ENCODE peak calls at places on chromosomes 12 and 14, in four cellular contexts. One of them, this sample, is unnamed.

GRCh38 chr12:80205960-80206359 is 106.6 kb downstream of the OTOGL start:
- DNase-seq in uterus: no peak
- DNase-seq in IMR-90: no peak
- DNase-seq in heart left ventricle: no peak
- DNase-seq in this sample: no peak

GRCh38 chr14:61462566-61463195 is 141.3 kb downstream of the PRKCH start:
- DNase-seq in uterus: no peak
- DNase-seq in heart left ventricle: no peak
- DNase-seq in IMR-90: peak; percentile 83
- DNase-seq in this sample: no peak

GRCh38 chr12:119594399-119594730 is 791 bp downstream of the TMEM233 start:
- DNase-seq in IMR-90: no peak
- DNase-seq in heart left ventricle: no peak
- DNase-seq in uterus: no peak
- DNase-seq in this sample: no peak

GRCh38 chr12:52681551-52682380 is 1.6 kb upstream of the KRT1 start:
- DNase-seq in uterus: no peak
- DNase-seq in heart left ventricle: no peak
- DNase-seq in IMR-90: no peak
- DNase-seq in this sample: no peak

GRCh38 chr14:30550335-30550734 is 8.6 kb upstream of the G2E3 start:
- DNase-seq in uterus: no peak
- DNase-seq in heart left ventricle: no peak
- DNase-seq in IMR-90: peak; percentile 67
- DNase-seq in this sample: no peak

GRCh38 chr14:70188608-70189540 is at the start of gene SLC8A3:
- DNase-seq in IMR-90: peak; percentile 37
- DNase-seq in heart left ventricle: no peak
- DNase-seq in uterus: no peak
- DNase-seq in this sample: no peak

GRCh38 chr12:11651377-11651776 is 1.9 kb downstream of the ETV6 start:
- DNase-seq in uterus: no peak
- DNase-seq in heart left ventricle: no peak
- DNase-seq in IMR-90: no peak
- DNase-seq in this sample: no peak

GRCh38 chr12:57093412-57094193 is 4.7 kb downstream of the NAB2 start:
- DNase-seq in heart left ventricle: peak; percentile 79
- DNase-seq in uterus: peak; percentile 94
- DNase-seq in IMR-90: peak; percentile 90
- DNase-seq in this sample: no peak

GRCh38 chr14:75198291-75198933 is 22.0 kb upstream of the TMED10 start:
- DNase-seq in IMR-90: no peak
- DNase-seq in uterus: no peak
- DNase-seq in heart left ventricle: peak; percentile 61
- DNase-seq in this sample: no peak

GRCh38 chr14:91261115-91261514 is 16.6 kb upstream of the GPR68 start:
- DNase-seq in uterus: no peak
- DNase-seq in heart left ventricle: no peak
- DNase-seq in IMR-90: no peak
- DNase-seq in this sample: no peak

GRCh38 chr14:56211124-56211523 is 92.9 kb downstream of the PELI2 start:
- DNase-seq in heart left ventricle: no peak
- DNase-seq in IMR-90: no peak
- DNase-seq in uterus: no peak
- DNase-seq in this sample: no peak

GRCh38 chr12:88946377-88946997 is 366.2 kb upstream of the KITLG start:
- DNase-seq in heart left ventricle: peak; percentile 33
- DNase-seq in uterus: no peak
- DNase-seq in IMR-90: peak; percentile 78
- DNase-seq in this sample: peak; percentile 64

GRCh38 chr12:12975322-12976077 is 23.5 kb upstream of the GPRC5D start:
- DNase-seq in uterus: peak; percentile 27
- DNase-seq in IMR-90: peak; percentile 59
- DNase-seq in heart left ventricle: no peak
- DNase-seq in this sample: no peak

GRCh38 chr12:121202407-121203355 is 7.2 kb upstream of the P2RX4 start:
- DNase-seq in heart left ventricle: no peak
- DNase-seq in uterus: no peak
- DNase-seq in IMR-90: no peak
- DNase-seq in this sample: peak; percentile 44

GRCh38 chr14:56120091-56120632 is 2.0 kb downstream of the PELI2 start:
- DNase-seq in heart left ventricle: no peak
- DNase-seq in uterus: no peak
- DNase-seq in IMR-90: peak; percentile 46
- DNase-seq in this sample: no peak

GRCh38 chr14:99245541-99246511 is 26.2 kb downstream of the BCL11B start:
- DNase-seq in heart left ventricle: no peak
- DNase-seq in IMR-90: no peak
- DNase-seq in uterus: no peak
- DNase-seq in this sample: no peak
- H3K4me3 ChIP-seq in heart left ventricle: peak overlapping the region; percentile 1
- H3K4me3 ChIP-seq in IMR-90: no peak overlapping the region
- H3K4me3 ChIP-seq in uterus: no peak overlapping the region
- H3K4me3 ChIP-seq in this sample: no peak overlapping the region

GRCh38 chr14:29085546-29085945 is 319.0 kb downstream of the FOXG1 start:
- DNase-seq in uterus: no peak
- DNase-seq in IMR-90: peak; percentile 5
- DNase-seq in heart left ventricle: no peak
- DNase-seq in this sample: no peak
- TF ChIP-seq CTCF in uterus: no peak
- TF ChIP-seq CTCF in IMR-90: peak; percentile 25
- TF ChIP-seq CTCF in heart left ventricle: no peak
- TF ChIP-seq CTCF in this sample: peak; percentile 60

GRCh38 chr14:94793901-94794300 is 24.0 kb upstream of the GSC start:
- DNase-seq in uterus: no peak
- DNase-seq in heart left ventricle: no peak
- DNase-seq in IMR-90: no peak
- DNase-seq in this sample: no peak
- H3K27me3 ChIP-seq in uterus: no peaks in the 10 kb centered on the region
- H3K27me3 ChIP-seq in heart left ventricle: peaks cover 7% of the 10 kb centered on the region
- H3K27me3 ChIP-seq in IMR-90: no peaks in the 10 kb centered on the region
- H3K27me3 ChIP-seq in this sample: no peaks in the 10 kb centered on the region

GRCh38 chr12:132690112-132690511 is 2.7 kb downstream of the PXMP2 start:
- DNase-seq in heart left ventricle: no peak
- DNase-seq in IMR-90: no peak
- DNase-seq in uterus: no peak
- DNase-seq in this sample: no peak

GRCh38 chr12:132686831-132687210 is 321 bp downstream of the POLE start:
- DNase-seq in IMR-90: no peak
- DNase-seq in heart left ventricle: no peak
- DNase-seq in uterus: no peak
- DNase-seq in this sample: no peak

GRCh38 chr12:132687211-132688164 is at the start of the genes POLE and PXMP2:
- DNase-seq in IMR-90: peak; percentile 91
- DNase-seq in uterus: peak; percentile 97
- DNase-seq in heart left ventricle: peak; percentile 97
- DNase-seq in this sample: peak; percentile 45

GRCh38 chr12:132685400-132685799 is 1.7 kb downstream of the POLE start:
- DNase-seq in uterus: no peak
- DNase-seq in heart left ventricle: no peak
- DNase-seq in IMR-90: no peak
- DNase-seq in this sample: no peak

GRCh38 chr12:132689227-132689626 is 1.8 kb downstream of the PXMP2 start:
- DNase-seq in uterus: no peak
- DNase-seq in IMR-90: no peak
- DNase-seq in heart left ventricle: no peak
- DNase-seq in this sample: no peak
- H3K4me3 ChIP-seq in uterus: no peak overlapping the region
- H3K4me3 ChIP-seq in IMR-90: no peak overlapping the region
- H3K4me3 ChIP-seq in heart left ventricle: peak overlapping the region; percentile 20
- H3K4me3 ChIP-seq in this sample: no peak overlapping the region

GRCh38 chr14:63952053-63952932 is 99.5 kb downstream of the SYNE2 start:
- DNase-seq in IMR-90: no peak
- DNase-seq in heart left ventricle: no peak
- DNase-seq in uterus: no peak
- DNase-seq in this sample: no peak

GRCh38 chr14:63951429-63951828 is 98.6 kb downstream of the SYNE2 start:
- DNase-seq in IMR-90: no peak
- DNase-seq in uterus: no peak
- DNase-seq in heart left ventricle: no peak
- DNase-seq in this sample: no peak

GRCh38 chr14:63952933-63953437 is 100.2 kb downstream of the SYNE2 start:
- DNase-seq in heart left ventricle: no peak
- DNase-seq in IMR-90: peak; percentile 37
- DNase-seq in uterus: no peak
- DNase-seq in this sample: no peak

GRCh38 chr14:63960926-63961567 is 108.2 kb downstream of the SYNE2 start:
- DNase-seq in IMR-90: peak; percentile 60
- DNase-seq in heart left ventricle: no peak
- DNase-seq in uterus: no peak
- DNase-seq in this sample: no peak

GRCh38 chr14:63956326-63956725 is 103.5 kb downstream of the SYNE2 start:
- DNase-seq in uterus: no peak
- DNase-seq in IMR-90: peak; percentile 63
- DNase-seq in heart left ventricle: no peak
- DNase-seq in this sample: peak; percentile 3
- TF ChIP-seq CTCF in uterus: no peak
- TF ChIP-seq CTCF in IMR-90: no peak
- TF ChIP-seq CTCF in heart left ventricle: no peak
- TF ChIP-seq CTCF in this sample: no peak

DNA sequence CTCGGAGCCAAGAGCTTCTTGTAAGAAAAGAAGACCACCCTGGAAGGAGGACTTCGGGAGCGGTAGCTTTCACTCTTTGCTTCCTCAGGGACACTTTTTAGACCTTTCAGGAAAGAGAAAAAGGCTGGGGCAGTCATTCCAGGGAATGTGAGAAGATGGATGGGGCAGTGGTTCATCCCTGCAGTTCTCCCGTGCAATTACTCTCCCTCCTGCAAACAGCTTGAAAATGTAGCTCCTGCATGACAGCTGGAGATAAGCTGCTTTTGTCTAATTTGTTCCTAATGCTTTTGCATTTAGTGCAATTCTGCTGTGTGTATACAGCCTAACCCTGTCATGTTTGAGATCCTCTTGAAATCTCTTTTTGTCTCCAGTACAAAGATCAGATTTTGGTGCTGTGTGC is 16.2 kb upstream of the MYO1H start:
- DNase-seq in IMR-90: no peak
- DNase-seq in heart left ventricle: no peak
- DNase-seq in uterus: no peak
- DNase-seq in this sample: no peak
- H3K27me3 ChIP-seq in IMR-90: peaks cover 12% of the 10 kb centered on the region
- H3K27me3 ChIP-seq in heart left ventricle: no peaks in the 10 kb centered on the region
- H3K27me3 ChIP-seq in uterus: no peaks in the 10 kb centered on the region
- H3K27me3 ChIP-seq in this sample: no peaks in the 10 kb centered on the region

GRCh38 chr12:26941251-26941650 is 3.0 kb downstream of the FGFR1OP2 start:
- DNase-seq in IMR-90: no peak
- DNase-seq in heart left ventricle: no peak
- DNase-seq in uterus: no peak
- DNase-seq in this sample: no peak

GRCh38 chr12:26939192-26939832 is 1.0 kb downstream of the FGFR1OP2 start:
- DNase-seq in heart left ventricle: no peak
- DNase-seq in IMR-90: peak; percentile 31
- DNase-seq in uterus: no peak
- DNase-seq in this sample: no peak

GRCh38 chr12:26940820-26941219 is 2.5 kb downstream of the FGFR1OP2 start:
- DNase-seq in heart left ventricle: no peak
- DNase-seq in uterus: no peak
- DNase-seq in IMR-90: peak; percentile 15
- DNase-seq in this sample: no peak

GRCh38 chr12:26938660-26939185 is 453 bp downstream of the FGFR1OP2 start:
- DNase-seq in heart left ventricle: no peak
- DNase-seq in IMR-90: no peak
- DNase-seq in uterus: no peak
- DNase-seq in this sample: no peak

GRCh38 chr12:26939953-26940352 is 1.7 kb downstream of the FGFR1OP2 start:
- DNase-seq in IMR-90: no peak
- DNase-seq in heart left ventricle: no peak
- DNase-seq in uterus: no peak
- DNase-seq in this sample: no peak
- H3K4me3 ChIP-seq in IMR-90: peak overlapping the region; percentile 14
- H3K4me3 ChIP-seq in heart left ventricle: peak overlapping the region; percentile 92
- H3K4me3 ChIP-seq in uterus: peak overlapping the region; percentile 73
- H3K4me3 ChIP-seq in this sample: peak overlapping the region; percentile 88

GRCh38 chr12:15580431-15580830 is 208.8 kb downstream of the EPS8 start:
- DNase-seq in heart left ventricle: no peak
- DNase-seq in uterus: no peak
- DNase-seq in IMR-90: no peak
- DNase-seq in this sample: no peak
- TF ChIP-seq CTCF in heart left ventricle: no peak
- TF ChIP-seq CTCF in uterus: no peak
- TF ChIP-seq CTCF in IMR-90: no peak
- TF ChIP-seq CTCF in this sample: no peak

DNA sequence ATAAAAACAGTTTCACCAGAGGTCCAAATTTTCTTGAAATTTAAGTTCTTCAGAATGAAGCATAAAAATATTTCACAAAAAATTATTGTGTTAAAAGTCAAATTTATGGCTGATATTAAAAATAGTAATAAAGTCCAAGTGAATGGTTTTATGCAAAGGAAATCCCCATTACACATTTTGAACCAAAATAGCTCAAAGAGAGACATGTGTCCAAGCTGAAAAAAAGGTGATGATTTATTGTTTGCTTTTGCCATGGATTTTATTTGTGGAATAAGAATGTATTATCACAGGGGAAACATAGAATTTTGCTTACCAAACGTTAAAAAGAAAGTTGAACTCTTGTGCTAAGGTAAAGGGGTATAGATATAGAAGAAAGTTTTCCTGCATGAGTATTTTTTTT is 4.6 kb downstream of the FOXG1 start:
- DNase-seq in uterus: no peak
- DNase-seq in IMR-90: no peak
- DNase-seq in heart left ventricle: no peak
- DNase-seq in this sample: no peak
- H3K27me3 ChIP-seq in uterus: peaks cover 83% of the 10 kb centered on the region
- H3K27me3 ChIP-seq in IMR-90: peaks cover 60% of the 10 kb centered on the region
- H3K27me3 ChIP-seq in heart left ventricle: peaks cover 85% of the 10 kb centered on the region
- H3K27me3 ChIP-seq in this sample: peaks cover 37% of the 10 kb centered on the region

GRCh38 chr12:93802698-93803097 is 125.5 kb downstream of the CRADD start:
- DNase-seq in IMR-90: peak; percentile 47
- DNase-seq in heart left ventricle: no peak
- DNase-seq in uterus: no peak
- DNase-seq in this sample: no peak

GRCh38 chr12:93802293-93802692 is 125.1 kb downstream of the CRADD start:
- DNase-seq in uterus: no peak
- DNase-seq in IMR-90: no peak
- DNase-seq in heart left ventricle: no peak
- DNase-seq in this sample: no peak

GRCh38 chr12:93805736-93806141 is 128.6 kb downstream of the CRADD start:
- DNase-seq in IMR-90: no peak
- DNase-seq in heart left ventricle: no peak
- DNase-seq in uterus: no peak
- DNase-seq in this sample: no peak

GRCh38 chr12:93804392-93805179 is 127.4 kb downstream of the CRADD start:
- DNase-seq in uterus: no peak
- DNase-seq in heart left ventricle: no peak
- DNase-seq in IMR-90: no peak
- DNase-seq in this sample: no peak

DNA sequence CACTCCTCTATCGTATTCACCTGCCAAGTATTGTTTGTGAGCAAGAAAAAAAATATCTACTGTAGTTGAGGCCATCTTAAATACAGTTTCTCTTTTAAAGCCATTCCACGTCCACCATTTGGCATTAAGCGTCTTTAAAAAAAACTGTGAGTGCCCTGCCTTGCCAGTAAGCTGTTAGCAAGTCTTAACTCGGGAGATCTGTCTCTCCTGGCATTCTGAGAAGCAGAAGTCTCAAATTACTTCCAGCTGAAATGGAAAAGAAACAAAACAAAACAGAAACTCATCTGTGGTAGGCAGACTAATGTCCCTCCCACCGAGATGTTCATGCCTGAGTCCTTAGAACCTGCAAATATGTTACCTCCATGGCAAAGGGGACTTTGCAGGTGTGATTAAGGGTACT is 126.2 kb downstream of the CRADD start:
- DNase-seq in uterus: no peak
- DNase-seq in heart left ventricle: no peak
- DNase-seq in IMR-90: peak; percentile 73
- DNase-seq in this sample: no peak
- H3K4me3 ChIP-seq in uterus: no peak overlapping the region
- H3K4me3 ChIP-seq in heart left ventricle: no peak overlapping the region
- H3K4me3 ChIP-seq in IMR-90: no peak overlapping the region
- H3K4me3 ChIP-seq in this sample: no peak overlapping the region